ENCODE peak calls at places on chromosomes 4 and X, in seven cellular contexts. B is LNCaP clone FGC, A is lung, V is heart left ventricle, F is endodermal cell, P is A549, E is fibroblast of lung. O is an unnamed sample.

GRCh38 chr4:168199262-168199957 is 107.1 kb downstream of the ANXA10 start:
- DNase-seq in B (no peak), A (no peak), V (no peak), F (no peak), P (no peak), E (no peak), O (no peak)

GRCh38 chr4:159102623-159103405 is at the start of gene RAPGEF2:
- DNase-seq in B (peak), A (peak), V (peak), F (peak), P (peak), E (peak), O (peak)

GRCh38 chrX:2829066-2829430 is 318 bp downstream of the GYG2 start:
- DNase-seq in B (no peak), A (no peak), V (no peak), F (peak), P (no peak), E (no peak), O (no peak)

GRCh38 chr4:96646146-96646545 is 806.3 kb downstream of the PDHA2 start:
- DNase-seq in B (no peak), A (no peak), V (no peak), F (no peak), P (no peak), E (no peak), O (no peak)

GRCh38 chr4:116881077-116881476 is 204.3 kb downstream of the TRAM1L1 start:
- DNase-seq in B (no peak), A (no peak), V (no peak), F (no peak), P (no peak), E (no peak), O (no peak)

GRCh38 chrX:1281511-1281910 is 12.9 kb downstream of the CSF2RA start:
- DNase-seq in B (no peak), A (no peak), V (no peak), F (no peak), P (peak), E (no peak), O (no peak)

GRCh38 chr4:182245041-182245440 is 1.8 kb downstream of the TENM3 start:
- DNase-seq in B (no peak), A (no peak), V (no peak), F (no peak), P (no peak), E (no peak), O (no peak)

GRCh38 chrX:104370089-104370488 is 115.4 kb upstream of the ESX1 start:
- DNase-seq in B (peak), A (no peak), V (no peak), F (peak), P (peak), E (no peak), O (no peak)

GRCh38 chr4:20641971-20642370 is 58.3 kb upstream of the PACRGL start:
- DNase-seq in B (no peak), A (no peak), V (no peak), F (no peak), P (no peak), E (no peak), O (no peak)

GRCh38 chr4:148814030-148814429 is 371.8 kb upstream of the NR3C2 start:
- DNase-seq in B (no peak), A (peak), V (no peak), F (no peak), P (no peak), E (no peak), O (no peak)

GRCh38 chrX:111376897-111377601 is 34.9 kb downstream of the DCX start:
- DNase-seq in B (no peak), A (no peak), V (no peak), F (peak), P (no peak), E (no peak), O (no peak)

GRCh38 chr4:5424211-5424610 is 284.1 kb downstream of the EVC2 start:
- DNase-seq in B (no peak), A (peak), V (no peak), F (no peak), P (no peak), E (no peak), O (no peak)

GRCh38 chr4:75623036-75623435 is 7.3 kb downstream of the CDKL2 start:
- DNase-seq in B (no peak), A (peak), V (no peak), F (no peak), P (no peak), E (no peak), O (no peak)

GRCh38 chrX:112043997-112044396 is 38.6 kb downstream of the TRPC5 start:
- DNase-seq in B (peak), A (no peak), V (no peak), F (no peak), P (no peak), E (no peak), O (no peak)

GRCh38 chr4:54746228-54746627 is 88.5 kb downstream of the KIT start:
- DNase-seq in B (no peak), A (no peak), V (no peak), F (no peak), P (no peak), E (no peak), O (peak)

GRCh38 chr4:152997771-152998487 is 61.8 kb downstream of the FHDC1 start:
- DNase-seq in B (no peak), A (peak), V (no peak), F (no peak), P (no peak), E (no peak), O (no peak)

GRCh38 chr4:664713-665231 is 9.3 kb downstream of the ATP5ME start:
- DNase-seq in B (no peak), A (no peak), V (peak), F (peak), P (no peak), E (no peak), O (no peak)

GRCh38 chr4:139556735-139557505 is 901 bp upstream of the SETD7 start:
- DNase-seq in B (peak), A (peak), V (peak), F (peak), P (peak), E (no peak), O (peak)

GRCh38 chr4:87949961-87950360 is 25.6 kb upstream of the SPP1 start:
- DNase-seq in B (no peak), A (no peak), V (no peak), F (no peak), P (no peak), E (peak), O (peak)

GRCh38 chrX:15946783-15947550 is 92.4 kb upstream of the AP1S2 start:
- DNase-seq in B (no peak), A (no peak), V (no peak), F (peak), P (no peak), E (peak), O (peak)

GRCh38 chr4:132691668-132692067 is 457.4 kb upstream of the PCDH10 start:
- DNase-seq in B (no peak), A (no peak), V (no peak), F (no peak), P (no peak), E (no peak), O (no peak)

GRCh38 chrX:2710496-2710895 is 19.4 kb downstream of the CD99 start:
- DNase-seq in B (no peak), A (no peak), V (no peak), F (no peak), P (peak), E (no peak), O (no peak)

GRCh38 chr4:65023877-65024670 is 614.8 kb upstream of the TECRL start:
- DNase-seq in B (no peak), A (no peak), V (no peak), F (no peak), P (no peak), E (no peak), O (no peak)

GRCh38 chr4:35105486-35105885 is 1138.8 kb downstream of the ARAP2 start:
- DNase-seq in B (peak), A (peak), V (no peak), F (no peak), P (no peak), E (no peak), O (no peak)

GRCh38 chr4:89316931-89317366 is 9.3 kb upstream of the GPRIN3 start:
- DNase-seq in B (no peak), A (no peak), V (no peak), F (no peak), P (no peak), E (peak), O (peak)

GRCh38 chr4:142696334-142697122 is 149.6 kb downstream of the INPP4B start:
- DNase-seq in B (no peak), A (no peak), V (no peak), F (no peak), P (no peak), E (no peak), O (no peak)

DNA sequence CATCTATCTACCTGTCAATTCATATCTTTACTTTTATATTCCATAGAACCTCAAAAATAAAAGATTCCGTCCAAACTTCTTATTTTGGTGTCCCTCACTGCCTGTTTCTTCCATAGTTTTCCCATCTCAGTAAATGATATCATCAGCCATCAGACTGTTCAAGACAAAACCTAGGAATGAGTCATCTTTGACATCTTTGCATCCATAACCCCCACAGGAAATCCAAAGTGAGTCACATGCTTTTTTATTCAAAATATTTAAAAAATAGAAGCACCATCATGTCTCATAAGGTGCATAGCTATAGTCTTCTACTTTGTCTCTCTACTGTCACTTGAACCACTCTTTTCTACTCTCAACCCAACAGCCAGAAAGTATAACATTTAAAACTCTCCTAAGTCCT is 29.9 kb upstream of the CXXC4 start:
- DNase-seq in B (no peak), A (no peak), V (no peak), F (no peak), P (no peak), E (peak), O (peak)
- TF ChIP-seq CTCF in B (no peak), A (no peak), V (no peak), F (no peak), P (no peak), E (no peak), O (no peak)

GRCh38 chr4:24368801-24369200 is 215.6 kb downstream of the DHX15 start:
- DNase-seq in B (no peak), A (no peak), V (no peak), F (no peak), P (no peak), E (no peak), O (no peak)
- H3K4me3 ChIP-seq in B (no peak), A (no peak), V (no peak), F (no peak), P (no peak), E (no peak), O (no peak)

GRCh38 chr4:66164869-66165268 is 494.6 kb upstream of the EPHA5 start:
- DNase-seq in B (no peak), A (no peak), V (no peak), F (no peak), P (no peak), E (no peak), O (no peak)

DNA sequence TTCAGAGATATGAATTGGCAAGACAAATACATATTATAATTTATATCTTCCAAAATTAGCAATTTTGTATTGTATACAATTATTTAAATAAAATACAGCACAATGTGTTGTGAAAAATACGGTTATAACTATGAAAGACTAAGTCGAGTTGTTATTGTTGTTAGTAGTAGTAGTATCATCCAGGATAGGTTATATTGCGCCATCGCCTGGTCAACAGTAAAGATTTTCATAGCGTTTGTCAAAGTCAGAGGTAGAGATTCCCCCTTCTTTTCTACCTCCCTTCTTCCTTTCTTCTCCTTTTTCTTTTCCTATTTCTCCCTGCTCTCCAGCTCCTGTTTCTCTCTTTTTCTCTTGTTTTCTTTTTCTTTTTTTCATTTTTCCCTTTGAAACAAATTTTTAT is 499.1 kb upstream of the EPHA5 start:
- DNase-seq in B (no peak), A (no peak), V (no peak), F (peak), P (no peak), E (no peak), O (peak)
- TF ChIP-seq CTCF in B (peak), A (no peak), V (no peak), F (peak), P (no peak), E (no peak), O (peak)

DNA sequence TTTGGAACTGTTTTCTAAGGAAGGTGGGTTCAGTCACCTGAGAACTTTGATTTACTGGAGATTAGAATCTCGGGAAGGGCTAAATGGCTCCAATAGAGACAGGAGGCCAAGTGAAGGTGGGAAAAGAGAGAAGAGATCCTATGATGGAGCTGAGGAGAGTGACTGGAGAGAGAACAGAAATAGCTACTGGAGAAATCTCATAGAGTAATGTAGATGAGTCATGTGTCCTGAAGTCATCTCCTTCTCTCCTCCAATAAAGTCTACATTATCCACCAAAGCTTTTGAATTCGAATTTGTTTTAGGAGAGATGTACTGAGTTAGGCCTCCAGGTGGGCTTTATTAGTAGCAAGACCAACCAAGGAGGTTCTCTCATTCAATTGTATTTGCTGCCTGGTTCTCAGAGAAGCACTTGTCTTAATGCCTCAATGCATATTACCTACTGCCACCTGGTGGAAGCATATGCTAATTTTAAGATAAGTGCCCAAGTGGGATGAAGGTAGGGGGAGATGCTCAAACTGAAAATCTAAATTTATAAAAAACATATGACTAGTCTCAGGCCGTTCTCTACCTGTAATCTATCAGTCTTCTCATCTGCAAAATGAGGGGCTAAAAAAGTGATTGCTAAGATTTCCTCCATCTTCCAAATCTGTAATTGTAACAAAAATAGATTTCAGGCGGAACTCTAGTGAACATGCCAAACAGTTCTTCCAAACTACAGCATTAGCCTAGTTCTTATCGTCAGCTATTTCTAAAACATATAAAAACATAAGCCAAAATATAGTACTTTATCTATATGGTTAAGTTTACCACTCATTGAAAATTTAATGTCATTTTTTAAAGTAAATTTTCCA is 24.4 kb downstream of the TXK start:
- DNase-seq in B (no peak), A (no peak), V (no peak), F (peak), P (peak), E (peak), O (peak)
- H3K4me3 ChIP-seq in B (no peak), A (no peak), V (no peak), F (no peak), P (no peak), E (no peak), O (no peak)